ENCODE peak calls at places on chromosomes 16 and 17, in six cellular contexts. E is stimulated activated CD4-positive, alpha-beta T cell treated with anti-CD3 and anti-CD28 coated beads, Interleukin-2, amount 100 ng/mL, for 48 hours; Y is T follicular helper cell; M is GM04504; L is D341Med; H is NCI-H510A treated with DMSO at 0.1 percent for 48 hours. C is an unnamed sample.

GRCh38 chr17:81487487-81488275 is 24.9 kb downstream of the ACTG1 start:
- DNase-seq in E (peak), Y (peak), M (no peak), L (peak), H (peak), C (no peak)

GRCh38 chr16:72847187-72848044 is 200.5 kb downstream of the ZFHX3 start:
- DNase-seq in E (no peak), Y (no peak), M (no peak), L (peak), H (peak), C (no peak)

GRCh38 chr17:45895969-45896793 is 1.8 kb downstream of the MAPT start:
- DNase-seq in E (no peak), Y (no peak), M (no peak), L (peak), H (peak), C (no peak)

GRCh38 chr16:66441586-66442375 is 14.7 kb downstream of the BEAN1 start:
- DNase-seq in E (no peak), Y (no peak), M (peak), L (no peak), H (no peak), C (no peak)

GRCh38 chr17:79811036-79811887 is 14.4 kb upstream of the CBX8 start:
- DNase-seq in E (no peak), Y (no peak), M (no peak), L (peak), H (peak), C (no peak)

GRCh38 chr17:82392209-82392920 is 20.8 kb downstream of the UTS2R start:
- DNase-seq in E (no peak), Y (no peak), M (no peak), L (no peak), H (no peak), C (no peak)

GRCh38 chr16:35749253-35750141 is 2290.1 kb downstream of the TP53TG3F start:
- DNase-seq in E (no peak), Y (no peak), M (no peak), L (no peak), H (no peak), C (no peak)

GRCh38 chr17:73521376-73521775 is 122.9 kb downstream of the SDK2 start:
- DNase-seq in E (no peak), Y (no peak), M (no peak), L (no peak), H (peak), C (no peak)

GRCh38 chr16:8109510-8110369 is 480.6 kb downstream of the TMEM114 start:
- DNase-seq in E (no peak), Y (no peak), M (no peak), L (no peak), H (peak), C (no peak)

GRCh38 chr17:42107597-42108576 is 4.6 kb downstream of the DHX58 start:
- DNase-seq in E (peak), Y (peak), M (no peak), L (peak), H (peak), C (no peak)

GRCh38 chr17:16909472-16909871 is 62.4 kb downstream of the TNFRSF13B start:
- DNase-seq in E (no peak), Y (no peak), M (no peak), L (no peak), H (no peak), C (no peak)

GRCh38 chr16:3235856-3236669 is 1.1 kb upstream of the ZNF200 start:
- DNase-seq in E (peak), Y (peak), M (no peak), L (no peak), H (peak), C (no peak)

GRCh38 chr17:43769426-43769825 is 9.4 kb downstream of the DUSP3 start:
- DNase-seq in E (no peak), Y (no peak), M (no peak), L (no peak), H (no peak), C (no peak)

GRCh38 chr17:31820691-31821435 is 38.2 kb downstream of the COPRS start:
- DNase-seq in E (no peak), Y (no peak), M (no peak), L (no peak), H (no peak), C (no peak)

GRCh38 chr17:16568541-16569357 is at the start of gene ZNF287:
- DNase-seq in E (peak), Y (peak), M (peak), L (peak), H (peak), C (peak)

GRCh38 chr17:71237903-71238538 is 882.8 kb upstream of the SOX9 start:
- DNase-seq in E (no peak), Y (no peak), M (peak), L (peak), H (peak), C (no peak)

GRCh38 chr17:18888766-18889290 is 30.9 kb downstream of the PRPSAP2 start:
- DNase-seq in E (no peak), Y (no peak), M (no peak), L (no peak), H (no peak), C (no peak)

GRCh38 chr17:17725853-17726720 is 44.8 kb downstream of the RAI1 start:
- DNase-seq in E (no peak), Y (no peak), M (no peak), L (no peak), H (no peak), C (no peak)

GRCh38 chr16:82061861-82062525 is 26.9 kb downstream of the HSD17B2 start:
- DNase-seq in E (peak), Y (no peak), M (no peak), L (peak), H (no peak), C (no peak)

GRCh38 chr16:1220841-1221627 is 4.0 kb downstream of the TPSG1 start:
- DNase-seq in E (no peak), Y (no peak), M (no peak), L (no peak), H (no peak), C (no peak)

GRCh38 chr17:38476549-38476948 is 48.3 kb downstream of the ARHGAP23 start:
- DNase-seq in E (no peak), Y (no peak), M (no peak), L (no peak), H (no peak), C (no peak)

GRCh38 chr17:66200685-66201092 is 8.8 kb upstream of the CEP112 start:
- DNase-seq in E (peak), Y (peak), M (peak), L (peak), H (peak), C (peak)

GRCh38 chr17:37701424-37702020 is 43.3 kb downstream of the HNF1B start:
- DNase-seq in E (peak), Y (no peak), M (no peak), L (peak), H (no peak), C (no peak)

GRCh38 chr17:77802811-77803220 is 155.7 kb upstream of the TNRC6C start:
- DNase-seq in E (no peak), Y (no peak), M (no peak), L (peak), H (peak), C (no peak)

GRCh38 chr17:80850817-80851216 is 140.8 kb upstream of the CHMP6 start:
- DNase-seq in E (no peak), Y (no peak), M (no peak), L (no peak), H (peak), C (no peak)

GRCh38 chr17:36931096-36931696 is 6.1 kb upstream of the LHX1 start:
- DNase-seq in E (no peak), Y (no peak), M (no peak), L (no peak), H (no peak), C (no peak)

GRCh38 chr16:70410736-70411135 is 28.2 kb downstream of the ST3GAL2 start:
- DNase-seq in E (no peak), Y (no peak), M (no peak), L (no peak), H (no peak), C (no peak)

GRCh38 chr17:74027539-74027938 is 175.9 kb upstream of the RPL38 start:
- DNase-seq in E (no peak), Y (no peak), M (no peak), L (no peak), H (no peak), C (no peak)

GRCh38 chr16:11384184-11384955 is 39.1 kb downstream of the RMI2 start:
- DNase-seq in E (no peak), Y (no peak), M (no peak), L (no peak), H (peak), C (no peak)

GRCh38 chr17:75875940-75876189 is 2.5 kb downstream of the TRIM47 start:
- DNase-seq in E (no peak), Y (no peak), M (no peak), L (no peak), H (no peak), C (no peak)